ENCODE peak calls at places on chromosomes 11 and 22, in five cellular contexts. H is H9, I is H1, W is neuronal stem cell, P is mesenchymal stem cell. Z is an unnamed sample.

GRCh38 chr22:41001722-41002122 is 50.5 kb downstream of the RBX1 start:
- DNase-seq in H (no peak), I (no peak), W (no peak), P (peak), Z (peak)

GRCh38 chr22:50306753-50307749 is at the start of gene PLXNB2:
- DNase-seq in H (peak), I (peak), W (peak), P (peak), Z (peak)

GRCh38 chr22:46096051-46096450 is 54.3 kb upstream of the PPARA start:
- DNase-seq in H (no peak), I (no peak), W (no peak), P (no peak), Z (no peak)

GRCh38 chr11:120337133-120337895 is 1.1 kb downstream of the ARHGEF12 start:
- DNase-seq in H (peak), I (no peak), W (peak), P (peak), Z (no peak)

GRCh38 chr11:116618461-116618860 is 154.3 kb downstream of the BUD13 start:
- DNase-seq in H (no peak), I (no peak), W (no peak), P (no peak), Z (no peak)

GRCh38 chr11:116558504-116559252 is 214.1 kb downstream of the BUD13 start:
- DNase-seq in H (no peak), I (no peak), W (no peak), P (peak), Z (no peak)

GRCh38 chr22:17990167-17990566 is 34.2 kb downstream of the MICAL3 start:
- DNase-seq in H (no peak), I (no peak), W (no peak), P (no peak), Z (no peak)

GRCh38 chr11:70384486-70385152 is 13.7 kb upstream of the CTTN start:
- DNase-seq in H (no peak), I (no peak), W (no peak), P (no peak), Z (no peak)

GRCh38 chr11:13094930-13095687 is 86.0 kb downstream of the RASSF10 start:
- DNase-seq in H (no peak), I (no peak), W (no peak), P (no peak), Z (no peak)

GRCh38 chr11:77473001-77473800 is 693 bp downstream of the PAK1 start:
- DNase-seq in H (peak), I (peak), W (peak), P (peak), Z (peak)

GRCh38 chr11:57762235-57762866 is 749 bp downstream of the CTNND1 start:
- DNase-seq in H (no peak), I (no peak), W (no peak), P (peak), Z (peak)

GRCh38 chr11:30818721-30819120 is 232.6 kb upstream of the MPPED2 start:
- DNase-seq in H (no peak), I (no peak), W (no peak), P (no peak), Z (no peak)

GRCh38 chr11:111782109-111782784 is 16.1 kb upstream of the PPP2R1B start:
- DNase-seq in H (no peak), I (no peak), W (no peak), P (no peak), Z (no peak)

GRCh38 chr11:46239801-46240061 is 37.7 kb upstream of the CREB3L1 start:
- DNase-seq in H (no peak), I (no peak), W (no peak), P (peak), Z (no peak)

GRCh38 chr11:76654310-76654851 is 16.2 kb downstream of the LRRC32 start:
- DNase-seq in H (peak), I (no peak), W (no peak), P (peak), Z (no peak)

GRCh38 chr11:12640926-12641849 is 33.0 kb upstream of the TEAD1 start:
- DNase-seq in H (no peak), I (no peak), W (no peak), P (peak), Z (no peak)

GRCh38 chr11:77374108-77374507 is 72.6 kb upstream of the GDPD4 start:
- DNase-seq in H (no peak), I (no peak), W (no peak), P (no peak), Z (no peak)

GRCh38 chr11:121654506-121655480 is 202.0 kb upstream of the SORL1-AS1 start:
- DNase-seq in H (no peak), I (no peak), W (no peak), P (no peak), Z (peak)

GRCh38 chr11:115645631-115646271 is 141.5 kb upstream of the CADM1 start:
- DNase-seq in H (peak), I (peak), W (peak), P (peak), Z (no peak)

GRCh38 chr11:36499325-36499724 is 10.7 kb downstream of the TRAF6 start:
- DNase-seq in H (no peak), I (no peak), W (no peak), P (no peak), Z (no peak)

GRCh38 chr11:123033895-123034294 is 28.0 kb downstream of the HSPA8 start:
- DNase-seq in H (peak), I (no peak), W (no peak), P (no peak), Z (no peak)

GRCh38 chr11:134947556-134947955 is 535.5 kb upstream of the B3GAT1 start:
- DNase-seq in H (no peak), I (no peak), W (no peak), P (no peak), Z (no peak)

GRCh38 chr11:61510980-61511373 is 2.4 kb downstream of the LRRC10B start:
- DNase-seq in H (no peak), I (no peak), W (no peak), P (no peak), Z (no peak)

GRCh38 chr11:28537822-28538221 is 429.6 kb downstream of the METTL15 start:
- DNase-seq in H (no peak), I (no peak), W (no peak), P (peak), Z (no peak)

GRCh38 chr11:27718346-27718852 is 18.1 kb upstream of the BDNF start:
- DNase-seq in H (peak), I (peak), W (peak), P (peak), Z (peak)

GRCh38 chr11:43393765-43394355 is 35.1 kb downstream of the TTC17 start:
- DNase-seq in H (no peak), I (no peak), W (no peak), P (no peak), Z (no peak)

GRCh38 chr11:78337554-78337924 is 80.1 kb downstream of the GAB2 start:
- DNase-seq in H (no peak), I (no peak), W (no peak), P (no peak), Z (no peak)

GRCh38 chr11:102115557-102115956 is 5.3 kb downstream of the YAP1 start:
- DNase-seq in H (no peak), I (peak), W (peak), P (peak), Z (no peak)

GRCh38 chr11:113992459-113993105 is 17.7 kb downstream of the HTR3A start:
- DNase-seq in H (no peak), I (no peak), W (peak), P (no peak), Z (no peak)

GRCh38 chr11:62958547-62959071 is 26.2 kb downstream of the SLC22A6 start:
- DNase-seq in H (no peak), I (no peak), W (no peak), P (peak), Z (no peak)

GRCh38 chr22:20143883-20144665 is 6.8 kb downstream of the CCDC188 start:
- DNase-seq in H (no peak), I (no peak), W (no peak), P (no peak), Z (no peak)

GRCh38 chr11:134126197-134126822 is 57.4 kb downstream of the JAM3 start:
- DNase-seq in H (peak), I (no peak), W (no peak), P (peak), Z (peak)

GRCh38 chr22:48600681-48601080 is 1227.0 kb downstream of the BRD1 start:
- DNase-seq in H (no peak), I (no peak), W (no peak), P (no peak), Z (no peak)

GRCh38 chr11:76692956-76693355 is 22.4 kb upstream of the LRRC32 start:
- DNase-seq in H (no peak), I (no peak), W (no peak), P (no peak), Z (no peak)

GRCh38 chr11:46392421-46393230 is 1.1 kb upstream of the CHRM4 start:
- DNase-seq in H (peak), I (peak), W (peak), P (peak), Z (peak)

GRCh38 chr11:706439-706956 is 467 bp downstream of the EPS8L2 start:
- DNase-seq in H (peak), I (peak), W (no peak), P (peak), Z (peak)

GRCh38 chr11:71406681-71407080 is 41.5 kb downstream of the DHCR7 start:
- DNase-seq in H (no peak), I (no peak), W (no peak), P (no peak), Z (no peak)

GRCh38 chr11:78282821-78283220 is 94.1 kb downstream of the USP35 start:
- DNase-seq in H (no peak), I (no peak), W (no peak), P (no peak), Z (no peak)

GRCh38 chr22:42073568-42074152 is 388 bp upstream of the PHETA2 start:
- DNase-seq in H (no peak), I (no peak), W (no peak), P (no peak), Z (no peak)
- H2AFZ ChIP-seq in H (no peak), I (no peak), W (no peak), P (no peak), Z (peak)

DNA sequence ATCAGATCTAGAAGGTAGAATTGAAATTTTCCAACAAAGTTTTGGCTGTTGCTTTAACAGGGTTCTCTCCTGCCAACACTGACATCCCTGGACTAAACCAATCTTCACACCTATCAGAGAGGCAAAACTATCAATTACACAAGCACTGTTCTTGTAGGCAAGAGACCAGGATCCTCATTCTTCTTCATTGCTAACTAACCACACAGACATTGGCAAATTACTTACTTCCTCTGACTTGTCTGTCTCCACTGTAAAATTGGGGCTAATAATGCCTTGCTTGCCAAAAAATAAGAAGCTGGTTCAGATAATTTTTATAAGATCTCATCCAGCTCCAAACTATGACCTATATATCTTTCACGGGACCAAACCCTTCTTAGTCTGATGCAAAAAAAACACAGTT is 93.8 kb upstream of the DDI1 start:
- DNase-seq in H (no peak), I (no peak), W (no peak), P (no peak), Z (no peak)
- H2BK12ac ChIP-seq in H (no peak), I (no peak), W (no peak), P (no peak), Z (no peak)

DNA sequence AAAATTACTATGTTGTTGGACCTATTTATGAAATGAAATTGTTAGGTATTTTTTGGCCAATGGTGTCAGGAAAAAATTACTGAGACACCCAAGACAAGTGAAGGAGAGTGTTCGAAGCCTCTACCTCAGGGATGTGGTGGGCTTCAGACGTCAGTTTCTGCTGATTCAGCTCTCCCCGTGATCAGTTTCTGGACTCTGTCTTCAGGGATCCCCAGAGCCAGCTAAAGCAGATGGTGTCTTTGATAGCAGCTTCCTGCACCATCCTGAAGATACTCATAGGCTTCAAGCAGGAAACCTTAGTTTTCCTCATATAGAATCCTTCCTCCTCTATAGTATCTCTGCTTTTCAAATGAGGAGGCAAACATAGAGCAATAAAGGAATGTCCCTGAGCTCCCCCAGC is 7.4 kb downstream of the CD248 start:
- DNase-seq in H (no peak), I (no peak), W (no peak), P (no peak), Z (no peak)
- H2AFZ ChIP-seq in H (no peak), I (no peak), W (no peak), P (no peak), Z (no peak)

GRCh38 chr11:17930544-17931144 is 82.2 kb downstream of the SERGEF start:
- DNase-seq in H (no peak), I (no peak), W (no peak), P (no peak), Z (no peak)
- H2BK12ac ChIP-seq in H (no peak), I (peak), W (no peak), P (no peak), Z (no peak)

DNA sequence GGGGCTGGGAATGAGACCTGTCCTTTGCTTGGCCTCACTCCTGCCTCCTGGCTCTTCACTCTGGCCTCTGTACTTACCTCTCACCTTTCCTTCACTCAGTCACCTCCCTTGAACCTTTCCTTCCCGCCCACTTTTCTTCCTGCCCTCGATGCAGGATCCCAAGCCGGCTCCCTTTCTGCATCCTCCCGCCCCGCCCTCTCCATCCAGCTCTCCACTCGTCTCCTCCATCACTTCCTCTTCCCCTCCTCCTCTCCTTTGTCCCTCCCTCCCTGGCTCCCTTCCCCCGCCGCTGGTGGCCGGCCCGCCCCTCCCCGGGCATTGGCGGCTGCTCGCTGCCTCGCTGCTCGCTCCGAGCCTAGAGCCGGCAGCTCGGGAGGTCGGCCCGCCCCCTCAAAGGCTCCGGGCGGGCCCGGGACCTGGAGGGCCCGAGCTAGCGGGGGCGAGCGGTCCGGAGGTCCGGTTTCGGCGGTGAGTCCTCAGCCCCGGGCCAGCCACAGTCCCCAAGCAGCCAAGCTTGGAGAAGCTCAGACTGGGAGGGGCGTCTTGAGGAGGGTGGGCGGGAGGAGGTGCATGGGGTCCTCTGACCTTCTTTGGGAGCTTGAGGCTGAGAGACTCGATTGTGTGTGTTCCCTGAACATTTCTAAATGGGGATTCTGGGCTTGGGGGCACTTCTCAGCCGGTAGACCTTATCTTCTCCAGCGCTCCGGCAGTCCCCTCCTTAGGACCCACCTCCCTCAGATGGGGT is 13.8 kb downstream of the PHLDB1 start:
- DNase-seq in H (peak), I (peak), W (no peak), P (peak), Z (peak)
- H2AFZ ChIP-seq in H (no peak), I (no peak), W (peak), P (no peak), Z (peak)

GRCh38 chr11:101011881-101012280 is 117.7 kb downstream of the PGR start:
- DNase-seq in H (no peak), I (no peak), W (no peak), P (no peak), Z (no peak)
- H2BK12ac ChIP-seq in H (no peak), I (no peak), W (no peak), P (no peak), Z (no peak)

DNA sequence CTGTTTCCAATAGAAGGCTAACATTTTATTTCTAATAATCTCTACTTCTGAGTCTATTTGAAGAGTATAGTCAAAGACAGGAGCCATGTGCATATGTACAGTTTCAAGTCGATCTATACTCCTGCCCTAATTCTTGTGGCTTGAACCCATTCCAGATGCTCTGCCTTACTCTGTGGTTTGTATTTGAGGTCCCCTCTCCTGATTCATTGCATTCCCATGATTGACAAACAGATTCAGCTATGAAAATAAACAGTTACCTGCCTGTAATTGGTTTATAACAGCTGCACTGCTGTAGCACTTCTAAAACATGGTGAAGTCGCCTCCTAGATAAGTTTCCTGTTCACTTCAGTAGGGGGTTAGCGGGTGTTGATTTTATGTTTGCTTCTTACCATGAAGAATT is 138.7 kb downstream of the SOX6 start:
- DNase-seq in H (no peak), I (no peak), W (no peak), P (no peak), Z (no peak)
- H2AFZ ChIP-seq in H (no peak), I (no peak), W (no peak), P (no peak), Z (no peak)

Z was measured in trophoblast cell.